ENCODE peak calls at places on chromosome 12, in ten cellular contexts. N is A549; B is mucosa of descending colon; Z is neuronal stem cell; M is CD4-positive, alpha-beta memory T cell; T is lower lobe of right lung; D is small intestine; C is stomach; L is CD8-positive, alpha-beta memory T cell; P is PC-3. G is an unnamed sample.

GRCh38 chr12:19517583-19517982 is 78.3 kb downstream of the AEBP2 start:
- DNase-seq in N (no peak), B (no peak), Z (no peak), M (no peak), T (no peak), D (no peak), C (no peak), L (no peak), P (no peak), G (no peak)

GRCh38 chr12:12903642-12904609 is 12.6 kb downstream of the GPRC5A start:
- DNase-seq in N (no peak), B (peak; percentile 68), Z (no peak), M (no peak), T (peak; percentile 35), D (peak; percentile 98), C (no peak), L (no peak), P (peak; percentile 25), G (no peak)

GRCh38 chr12:118050972-118051910 is 9.7 kb downstream of the WSB2 start:
- DNase-seq in N (no peak), B (no peak), Z (no peak), M (no peak), T (no peak), D (no peak), C (no peak), L (no peak), P (no peak), G (no peak)

GRCh38 chr12:26205298-26205697 is 9.9 kb downstream of the SSPN start:
- DNase-seq in N (no peak), B (no peak), Z (no peak), M (no peak), T (no peak), D (peak; percentile 57), C (no peak), L (no peak), P (no peak), G (no peak)

GRCh38 chr12:15698377-15698867 is 90.8 kb downstream of the EPS8 start:
- DNase-seq in N (no peak), B (no peak), Z (no peak), M (no peak), T (no peak), D (no peak), C (no peak), L (no peak), P (no peak), G (no peak)

GRCh38 chr12:58847876-58848600 is 72.3 kb downstream of the LRIG3 start:
- DNase-seq in N (no peak), B (no peak), Z (no peak), M (no peak), T (no peak), D (no peak), C (no peak), L (no peak), P (no peak), G (no peak)

GRCh38 chr12:97142737-97143450 is 235.8 kb downstream of the NEDD1 start:
- DNase-seq in N (no peak), B (no peak), Z (peak; percentile 56), M (no peak), T (no peak), D (no peak), C (no peak), L (no peak), P (no peak), G (no peak)

GRCh38 chr12:51381226-51382079 is 9.8 kb downstream of the GALNT6 start:
- DNase-seq in N (no peak), B (no peak), Z (no peak), M (no peak), T (no peak), D (no peak), C (no peak), L (no peak), P (no peak), G (no peak)

GRCh38 chr12:10331642-10332239 is 24.1 kb downstream of the KLRD1 start:
- DNase-seq in N (peak; percentile 59), B (no peak), Z (peak; percentile 39), M (peak; percentile 19), T (no peak), D (peak; percentile 56), C (no peak), L (no peak), P (peak; percentile 67), G (peak; percentile 9)

GRCh38 chr12:123945441-123946151 is 27.0 kb downstream of the CCDC92 start:
- DNase-seq in N (no peak), B (no peak), Z (no peak), M (no peak), T (no peak), D (no peak), C (no peak), L (no peak), P (no peak), G (no peak)

GRCh38 chr12:62785941-62786559 is 148.9 kb downstream of the PPM1H start:
- DNase-seq in N (peak; percentile 82), B (no peak), Z (no peak), M (no peak), T (no peak), D (no peak), C (no peak), L (no peak), P (peak; percentile 98), G (no peak)

GRCh38 chr12:42180990-42181611 is 36.4 kb upstream of the GXYLT1 start:
- DNase-seq in N (no peak), B (no peak), Z (no peak), M (no peak), T (no peak), D (no peak), C (no peak), L (no peak), P (no peak), G (no peak)

GRCh38 chr12:115700896-115701465 is 576.5 kb downstream of the MED13L start:
- DNase-seq in N (no peak), B (no peak), Z (no peak), M (no peak), T (no peak), D (no peak), C (no peak), L (no peak), P (no peak), G (no peak)

GRCh38 chr12:107236824-107237467 is 143.6 kb upstream of the CRY1 start:
- DNase-seq in N (no peak), B (no peak), Z (no peak), M (no peak), T (no peak), D (no peak), C (no peak), L (no peak), P (peak; percentile 89), G (peak; percentile 4)

GRCh38 chr12:72747460-72747859 is 475.3 kb downstream of the TRHDE start:
- DNase-seq in N (no peak), B (no peak), Z (no peak), M (no peak), T (no peak), D (peak; percentile 1), C (no peak), L (no peak), P (peak; percentile 6), G (no peak)

GRCh38 chr12:69115955-69116354 is 123.4 kb upstream of the CPSF6 start:
- DNase-seq in N (no peak), B (no peak), Z (no peak), M (no peak), T (no peak), D (no peak), C (no peak), L (no peak), P (no peak), G (no peak)

GRCh38 chr12:38053655-38054464 is 262.7 kb upstream of the ALG10B start:
- DNase-seq in N (peak; percentile 43), B (no peak), Z (no peak), M (no peak), T (peak; percentile 67), D (no peak), C (peak; percentile 70), L (no peak), P (peak; percentile 97), G (no peak)

GRCh38 chr12:106769078-106769477 is 5.4 kb upstream of the RIC8B start:
- DNase-seq in N (no peak), B (no peak), Z (no peak), M (no peak), T (no peak), D (no peak), C (no peak), L (no peak), P (no peak), G (no peak)

GRCh38 chr12:46082473-46082872 is 92.1 kb upstream of the SCAF11 start:
- DNase-seq in N (no peak), B (no peak), Z (no peak), M (no peak), T (no peak), D (no peak), C (no peak), L (no peak), P (no peak), G (no peak)
- H3K9me3 ChIP-seq in N (peaks cover 13% of the 10 kb centered on the region), B (peaks cover 12% of the 10 kb centered on the region), Z (peaks cover 15% of the 10 kb centered on the region), M (peaks cover 4% of the 10 kb centered on the region), T (no peaks in the 10 kb centered on the region), D (no peaks in the 10 kb centered on the region), C (peaks cover 31% of the 10 kb centered on the region), L (peaks cover 3% of the 10 kb centered on the region), P (peaks cover 22% of the 10 kb centered on the region), G (peaks cover 5% of the 10 kb centered on the region)

DNA sequence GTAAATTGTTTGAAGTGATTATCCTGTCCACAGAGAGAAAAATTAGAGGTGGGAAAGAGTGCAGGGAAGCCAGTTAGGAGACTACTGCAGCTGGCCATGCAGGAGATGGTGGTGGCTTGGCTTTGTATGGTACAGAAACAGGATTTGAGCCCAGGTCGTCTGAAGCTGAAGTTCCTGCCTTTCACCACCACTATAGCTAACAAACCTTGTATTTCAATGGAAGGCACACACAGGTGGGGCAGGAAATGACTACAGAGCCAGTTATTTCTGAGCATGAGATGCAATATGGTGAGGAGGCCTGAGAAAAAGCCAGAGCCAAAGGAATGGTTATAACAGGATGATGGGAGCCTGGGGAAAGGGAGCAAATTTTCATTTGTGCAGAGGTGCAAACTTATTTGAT is 103.9 kb downstream of the BTG1 start:
- DNase-seq in N (no peak), B (no peak), Z (no peak), M (peak; percentile 58), T (no peak), D (no peak), C (no peak), L (no peak), P (peak; percentile 79), G (peak; percentile 71)
- H3K4me3 ChIP-seq in N (no peak overlapping the region), B (no peak overlapping the region), Z (no peak overlapping the region), M (no peak overlapping the region), T (no peak overlapping the region), D (no peak overlapping the region), C (no peak overlapping the region), L (no peak overlapping the region), P (no peak overlapping the region), G (no peak overlapping the region)

GRCh38 chr12:133145981-133146380 is 15.6 kb downstream of the ZNF10 start:
- DNase-seq in N (no peak), B (no peak), Z (no peak), M (no peak), T (no peak), D (no peak), C (no peak), L (no peak), P (no peak), G (no peak)
- H3K9me3 ChIP-seq in N (peaks cover 76% of the 10 kb centered on the region), B (peaks cover 98% of the 10 kb centered on the region), Z (peaks cover 96% of the 10 kb centered on the region), M (peaks cover 53% of the 10 kb centered on the region), T (peaks cover 93% of the 10 kb centered on the region), D (peaks cover 4% of the 10 kb centered on the region), C (peaks cover 100% of the 10 kb centered on the region), L (peaks cover 27% of the 10 kb centered on the region), P (peaks cover 33% of the 10 kb centered on the region), G (peaks cover 21% of the 10 kb centered on the region)

DNA sequence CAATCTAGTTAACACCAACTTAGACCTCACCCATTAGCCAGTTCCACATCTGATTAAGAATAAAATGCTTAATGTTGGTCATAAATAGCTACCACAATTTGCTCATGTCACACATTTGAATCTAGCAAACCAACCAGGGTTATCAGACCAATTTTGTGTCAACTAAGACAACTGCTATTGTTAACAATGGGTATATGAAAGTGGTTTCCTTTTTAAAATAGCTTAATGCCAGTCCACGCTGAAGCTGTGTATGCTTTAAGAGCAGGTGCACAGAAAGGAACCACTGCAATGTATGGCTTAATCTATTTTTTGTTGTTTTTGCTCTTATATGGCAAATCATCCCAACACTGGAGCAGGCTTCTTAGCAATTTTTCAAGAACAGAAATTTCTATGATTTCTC is 45.6 kb upstream of the SELPLG start:
- DNase-seq in N (no peak), B (no peak), Z (no peak), M (no peak), T (no peak), D (no peak), C (no peak), L (no peak), P (no peak), G (no peak)
- H3K4me3 ChIP-seq in N (no peak overlapping the region), B (no peak overlapping the region), Z (no peak overlapping the region), M (no peak overlapping the region), T (no peak overlapping the region), D (no peak overlapping the region), C (no peak overlapping the region), L (no peak overlapping the region), P (no peak overlapping the region), G (no peak overlapping the region)

G was measured in naive thymus-derived CD4-positive, alpha-beta T cell.